ENCODE peak calls at places on chromosome 18, in four cellular contexts. T, Y, H and W are unnamed samples.

GRCh38 chr18:54787616-54788015 is 40.7 kb upstream of the RAB27B start:
- DNase-seq in Y (no peak), H (peak), T (peak), W (peak)

GRCh38 chr18:23307567-23308295 is 145.4 kb upstream of the RIOK3 start:
- DNase-seq in Y (peak), H (peak), T (peak), W (no peak)

GRCh38 chr18:60570172-60570571 is 197.6 kb upstream of the MC4R start:
- DNase-seq in Y (no peak), T (no peak), H (no peak), W (no peak)

GRCh38 chr18:52376104-52376503 is 36.1 kb downstream of the DCC start:
- DNase-seq in Y (no peak), T (no peak), H (no peak), W (no peak)

GRCh38 chr18:48893061-48893558 is 57.7 kb downstream of the SMAD7 start:
- DNase-seq in H (no peak), Y (no peak), T (no peak), W (no peak)

GRCh38 chr18:49024408-49024807 is 73.6 kb upstream of the SMAD7 start:
- DNase-seq in T (no peak), H (no peak), Y (peak), W (no peak)

GRCh38 chr18:362914-363295 is 95.1 kb upstream of the THOC1 start:
- DNase-seq in Y (no peak), T (peak), H (no peak), W (peak)

GRCh38 chr18:75896865-75897264 is 469.4 kb upstream of the SMIM21 start:
- DNase-seq in Y (no peak), H (no peak), T (no peak), W (no peak)

GRCh38 chr18:51195602-51196115 is 1.8 kb downstream of the MEX3C start:
- DNase-seq in T (peak), H (peak), Y (no peak), W (peak)

GRCh38 chr18:32918692-32919250 is 145.9 kb upstream of the KLHL14 start:
- DNase-seq in T (no peak), H (no peak), Y (peak), W (no peak)

GRCh38 chr18:69444221-69444620 is 43.5 kb downstream of the DOK6 start:
- DNase-seq in T (peak), Y (no peak), H (no peak), W (peak)

GRCh38 chr18:69480460-69480859 is 79.8 kb downstream of the DOK6 start:
- DNase-seq in T (no peak), Y (no peak), H (no peak), W (no peak)

GRCh38 chr18:13108330-13108729 is 110.2 kb upstream of the LDLRAD4 start:
- DNase-seq in T (no peak), Y (no peak), H (no peak), W (no peak)

GRCh38 chr18:47215554-47216138 is 35.8 kb downstream of the SKOR2 start:
- DNase-seq in Y (peak), H (peak), T (peak), W (peak)

GRCh38 chr18:54717673-54718435 is 110.4 kb upstream of the RAB27B start:
- DNase-seq in T (peak), Y (peak), H (no peak), W (no peak)

GRCh38 chr18:64134044-64134757 is 14.7 kb downstream of the LINC00305 start:
- DNase-seq in H (no peak), Y (no peak), T (no peak), W (no peak)

GRCh38 chr18:23071285-23071684 is 64.0 kb upstream of the CABLES1 start:
- DNase-seq in H (peak), T (peak), Y (peak), W (no peak)

GRCh38 chr18:3281456-3282400 is 19.8 kb downstream of the MYL12B start:
- DNase-seq in T (peak), Y (peak), H (peak), W (peak)

GRCh38 chr18:64202229-64202835 is 53.4 kb upstream of the LINC00305 start:
- DNase-seq in T (no peak), Y (no peak), H (no peak), W (no peak)

GRCh38 chr18:69326094-69326493 is 74.6 kb upstream of the DOK6 start:
- DNase-seq in H (no peak), T (no peak), Y (no peak), W (no peak)

GRCh38 chr18:56269958-56270357 is 368.4 kb downstream of the TXNL1 start:
- DNase-seq in H (no peak), T (peak), Y (no peak), W (no peak)

GRCh38 chr18:74896390-74896991 is 298.8 kb downstream of the ZNF407 start:
- DNase-seq in T (no peak), H (peak), Y (peak), W (peak)

GRCh38 chr18:7572837-7573236 is 5.7 kb downstream of the PTPRM start:
- DNase-seq in H (peak), T (peak), Y (no peak), W (peak)

GRCh38 chr18:74914648-74915047 is 294.3 kb downstream of the PTGR3 start:
- DNase-seq in T (no peak), H (no peak), Y (no peak), W (no peak)

GRCh38 chr18:27879540-27879939 is 297.4 kb downstream of the CDH2 start:
- DNase-seq in Y (no peak), T (no peak), H (no peak), W (no peak)

GRCh38 chr18:50871846-50872245 is 7.1 kb upstream of the ME2 start:
- DNase-seq in Y (no peak), H (no peak), T (no peak), W (no peak)

GRCh38 chr18:58241877-58242276 is 197.9 kb downstream of the NEDD4L start:
- DNase-seq in Y (no peak), T (peak), H (peak), W (peak)

GRCh38 chr18:76514573-76514972 is 19.5 kb upstream of the ZNF516 start:
- DNase-seq in H (no peak), Y (no peak), T (no peak), W (no peak)

GRCh38 chr18:73980289-73980979 is 167.2 kb downstream of the FBXO15 start:
- DNase-seq in T (peak), Y (no peak), H (peak), W (peak)

GRCh38 chr18:2651981-2652380 is 3.5 kb upstream of the SMCHD1 start:
- DNase-seq in H (no peak), Y (no peak), T (no peak), W (no peak)

GRCh38 chr18:22324191-22325131 is 93.3 kb downstream of the CTAGE1 start:
- DNase-seq in Y (no peak), T (peak), H (no peak), W (peak)

GRCh38 chr18:59035591-59035990 is 104.1 kb upstream of the SEC11C start:
- DNase-seq in T (no peak), H (no peak), Y (no peak), W (no peak)

GRCh38 chr18:14747513-14748474 is at the start of gene ANKRD30B:
- DNase-seq in T (no peak), H (no peak), Y (no peak), W (no peak)

GRCh38 chr18:42155024-42155423 is 200.0 kb downstream of the PIK3C3 start:
- DNase-seq in T (no peak), Y (no peak), H (no peak), W (no peak)

GRCh38 chr18:55753643-55754255 is 165.8 kb upstream of the TCF4 start:
- DNase-seq in T (peak), Y (no peak), H (peak), W (peak)

GRCh38 chr18:59996370-59996966 is 96.7 kb downstream of the PMAIP1 start:
- DNase-seq in T (peak), Y (peak), H (peak), W (peak)

GRCh38 chr18:49707594-49707993 is 105.7 kb downstream of the ACAA2 start:
- DNase-seq in H (no peak), Y (no peak), T (no peak), W (no peak)

GRCh38 chr18:68449292-68449691 is 265.6 kb downstream of the TMX3 start:
- DNase-seq in T (peak), Y (no peak), H (peak), W (peak)

GRCh38 chr18:13403786-13404549 is 185.4 kb downstream of the LDLRAD4 start:
- DNase-seq in Y (no peak), H (no peak), T (no peak), W (no peak)

GRCh38 chr18:57004366-57005121 is 142.3 kb upstream of the BOD1L2 start:
- DNase-seq in T (peak), H (peak), Y (no peak), W (peak)

DNA sequence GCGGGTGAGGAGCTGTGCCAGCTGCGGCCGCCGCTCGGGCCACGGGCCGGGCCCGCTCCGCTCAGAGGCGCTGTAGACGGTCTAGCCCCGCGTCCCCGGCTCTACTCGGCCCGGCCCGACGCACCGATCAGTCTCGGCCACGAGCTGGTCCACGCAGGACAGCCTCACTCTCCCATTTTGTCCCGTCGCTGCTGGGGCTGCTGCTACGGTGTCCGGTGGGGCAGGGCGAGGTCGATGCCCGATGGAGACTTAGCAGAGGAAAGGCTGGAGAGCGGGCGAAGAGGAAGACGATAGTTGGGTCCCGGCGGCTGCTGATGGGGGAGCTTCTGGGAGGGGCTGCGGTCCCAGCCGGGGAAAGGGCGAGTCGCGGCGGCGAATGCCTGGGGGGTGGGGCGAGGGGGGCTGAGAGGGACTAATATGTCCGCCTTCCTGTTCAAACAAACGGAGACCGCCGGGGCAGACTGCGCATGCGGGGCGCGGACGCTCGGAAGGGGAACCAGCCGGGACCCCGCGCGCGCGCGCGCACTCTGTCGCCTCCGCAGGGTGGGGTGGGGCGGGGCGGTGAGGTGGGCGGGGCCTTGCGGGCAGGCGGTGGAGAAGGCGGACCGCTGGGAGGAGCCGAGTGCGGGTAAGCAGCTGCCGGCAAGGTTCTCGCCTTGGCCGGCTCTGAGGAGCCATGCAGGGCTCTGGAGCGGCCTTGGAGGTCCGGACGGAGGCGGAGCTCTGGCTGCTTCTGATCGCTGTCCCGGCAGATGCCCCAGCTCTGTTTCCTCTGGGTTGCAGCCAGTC is at the start of gene ROCK1:
- DNase-seq in Y (peak), T (peak), H (peak), W (peak)
- H3K4me3 ChIP-seq in Y (peak), T (peak), H (peak), W (peak)

DNA sequence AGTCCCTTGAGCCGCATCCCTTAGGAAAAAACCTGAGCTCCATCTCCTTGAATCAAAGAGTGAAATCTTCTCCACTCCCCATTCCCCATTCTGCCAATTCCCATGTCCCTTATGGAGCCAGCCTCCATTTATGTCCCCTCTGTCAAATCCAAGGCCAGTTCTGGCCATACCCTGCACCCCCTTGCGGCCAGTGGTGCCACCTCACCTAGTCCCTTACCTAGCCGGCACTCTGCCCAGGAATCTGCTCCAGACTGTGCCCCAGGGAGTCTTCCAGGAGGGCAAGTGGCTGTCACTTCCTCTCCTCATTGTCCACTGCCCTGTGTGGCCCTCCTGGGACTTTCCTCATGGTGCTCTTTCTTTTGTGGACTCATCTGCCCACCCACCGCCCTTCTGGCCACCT is 195.4 kb upstream of the RMP24 start:
- DNase-seq in Y (no peak), T (no peak), H (no peak), W (no peak)
- TF ChIP-seq CTCF in Y (no peak), T (no peak), H (no peak), W (no peak)

DNA sequence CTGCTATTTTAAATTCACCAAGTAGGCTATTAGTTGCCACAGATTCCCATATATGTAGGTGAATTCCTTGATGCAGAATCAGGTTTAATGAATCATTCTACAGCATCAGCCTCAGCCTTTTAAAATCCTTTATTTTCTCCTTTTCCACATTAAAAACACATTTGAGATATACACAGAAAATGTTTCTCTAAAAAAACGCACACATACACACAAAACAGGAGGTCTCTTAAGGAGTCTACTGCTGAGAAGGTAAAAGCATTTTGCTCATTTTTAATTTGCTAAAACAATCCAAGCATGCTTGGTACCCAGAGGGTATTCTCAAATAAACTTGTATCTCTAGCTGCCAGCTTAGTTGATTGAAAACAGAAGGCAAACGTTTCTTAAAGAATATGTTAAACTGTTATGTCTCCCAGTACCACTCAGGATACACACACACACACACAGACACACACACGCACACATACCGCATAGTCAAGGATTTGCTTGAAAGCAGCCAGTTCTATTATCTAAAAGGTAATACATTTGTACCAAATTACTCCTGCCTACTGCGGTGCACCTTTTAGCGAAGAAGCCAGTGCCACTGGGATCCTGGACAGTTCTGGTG is 106.8 kb upstream of the KCTD1 start:
- DNase-seq in H (no peak), T (peak), Y (no peak), W (peak)
- H3K4me3 ChIP-seq in H (no peak), T (no peak), Y (no peak), W (no peak)

GRCh38 chr18:11859903-11860407 is 8.7 kb downstream of the CHMP1B start:
- DNase-seq in Y (no peak), H (peak), T (peak), W (peak)
- TF ChIP-seq CTCF in Y (no peak), H (peak), T (peak), W (peak)

GRCh38 chr18:79380816-79381806 is 14.6 kb upstream of the NFATC1 start:
- DNase-seq in H (peak), T (peak), Y (peak), W (peak)
- H3K4me3 ChIP-seq in H (no peak), T (no peak), Y (no peak), W (no peak)

DNA sequence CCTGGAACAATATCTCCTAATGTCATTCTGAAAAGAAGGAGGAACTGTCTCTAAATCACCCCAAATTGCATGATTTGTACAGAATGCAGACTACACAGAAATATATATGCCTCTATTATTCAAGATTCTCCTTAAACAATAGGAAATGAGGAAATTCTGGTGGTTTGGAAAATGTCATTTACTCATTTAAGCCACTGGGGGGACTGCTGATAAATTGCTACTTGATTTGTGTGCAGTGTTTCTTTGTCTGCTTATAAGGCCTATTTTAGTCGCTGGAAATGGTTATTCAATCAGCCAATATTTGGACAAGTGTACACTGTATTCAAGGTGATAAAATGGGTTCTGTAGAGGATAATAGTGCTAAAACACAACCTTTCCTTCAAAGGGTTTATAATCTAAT is 801.9 kb upstream of the CELF4 start:
- DNase-seq in T (no peak), Y (no peak), H (no peak), W (no peak)
- TF ChIP-seq CTCF in T (no peak), Y (no peak), H (no peak), W (no peak)

DNA sequence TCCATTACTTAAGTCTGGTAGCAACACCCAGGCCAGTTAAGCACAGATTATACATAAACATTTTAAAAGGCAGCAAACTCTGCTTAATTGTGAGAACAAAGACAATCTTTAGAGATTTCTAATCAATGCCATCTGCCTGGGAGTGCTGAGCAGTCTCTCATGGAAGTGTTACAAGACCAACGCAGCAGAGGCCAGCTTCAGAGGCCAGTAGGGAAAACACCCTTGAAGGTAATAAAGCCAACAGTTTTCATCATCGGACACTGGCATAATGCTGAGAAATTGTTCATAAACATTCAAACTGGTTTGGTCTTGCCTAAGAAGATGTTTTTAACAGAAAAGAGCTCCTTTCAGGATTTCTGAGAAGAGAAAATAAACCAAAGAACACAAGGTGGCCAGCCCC is 35.0 kb downstream of the EPB41L3 start:
- DNase-seq in H (no peak), Y (no peak), T (peak), W (peak)
- H3K4me3 ChIP-seq in H (no peak), Y (no peak), T (no peak), W (no peak)

GRCh38 chr18:25921677-25922421 is 168.6 kb downstream of the SS18 start:
- DNase-seq in H (peak), Y (peak), T (peak), W (peak)

DNA sequence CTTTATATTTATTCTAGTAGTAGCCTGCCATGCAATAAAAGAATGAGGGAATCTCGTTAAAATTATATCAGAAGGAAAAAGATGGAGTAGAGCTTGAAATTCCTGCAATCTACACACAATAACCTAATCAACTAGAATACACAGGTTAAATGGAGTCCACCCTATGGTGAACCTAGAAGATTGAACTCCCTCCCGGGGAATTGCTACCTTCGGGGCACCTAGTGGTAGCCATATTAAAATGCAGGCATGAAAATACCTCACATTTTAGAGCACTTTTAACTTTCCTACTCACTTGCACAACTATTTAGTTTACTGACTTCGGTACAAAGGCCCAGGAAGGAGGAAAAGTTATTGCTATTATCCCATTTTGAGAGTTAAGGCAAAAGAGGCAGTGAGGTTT is 174.5 kb downstream of the SS18 start:
- DNase-seq in Y (peak), H (no peak), T (no peak), W (no peak)
- TF ChIP-seq CTCF in Y (peak), H (peak), T (no peak), W (no peak)

DNA sequence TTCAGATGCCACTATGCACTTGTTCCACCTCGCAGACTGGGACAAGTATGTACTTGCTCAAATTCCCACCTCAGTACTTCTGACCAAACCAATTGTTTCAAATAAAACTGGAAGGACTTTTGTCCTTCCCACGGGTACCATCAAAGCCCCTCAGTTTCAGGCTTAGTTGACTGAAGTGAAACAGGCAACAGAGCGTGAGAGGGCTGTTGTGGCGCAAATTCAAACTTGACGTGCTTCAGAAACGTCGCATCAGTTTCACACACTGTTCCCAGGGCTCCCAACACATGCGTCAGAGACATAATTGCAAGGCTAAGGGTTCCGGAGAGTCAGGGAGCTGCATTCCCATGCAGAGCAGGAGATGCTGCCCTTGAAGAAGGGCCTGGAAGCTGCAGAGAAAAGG is 33.7 kb downstream of the RNF152 start:
- DNase-seq in T (no peak), Y (no peak), H (no peak), W (no peak)
- H3K4me3 ChIP-seq in T (no peak), Y (no peak), H (no peak), W (no peak)